ENCODE peak calls at places on chromosomes 5 and 9, in ten cellular contexts. Z is DMS153; G is activated naive CD8-positive, alpha-beta T cell treated with anti-CD3 and anti-CD28 coated beads, Interleukin-2, amount 50 U/mL, for 24 hours; V is epithelial cell of esophagus; X is stimulated activated naive CD4-positive, alpha-beta T cell; D is astrocyte of the spinal cord; M is mesothelial cell of epicardium; J is GM20000; O is HFF-Myc; Q is stimulated activated CD4-positive, alpha-beta T cell treated with anti-CD3 and anti-CD28 coated beads, Interleukin-15, amount 100 ng/mL, for 24 hours. C is an unnamed sample.

GRCh38 chr9:117494401-117495130 is 79.7 kb upstream of the ASTN2 start:
- DNase-seq in D (peak), V (no peak), X (no peak), J (no peak), Q (no peak), O (no peak), G (no peak), Z (no peak), M (no peak), C (peak)

GRCh38 chr9:83108208-83108607 is 45.3 kb upstream of the RASEF start:
- DNase-seq in G (no peak), Z (no peak), O (no peak), X (no peak), J (no peak), Q (no peak), V (no peak), D (no peak), M (no peak), C (no peak)

GRCh38 chr9:34123682-34124081 is 2.8 kb downstream of the DCAF12 start:
- DNase-seq in M (no peak), X (no peak), J (peak), D (no peak), Z (no peak), V (no peak), O (no peak), G (peak), Q (peak), C (no peak)

GRCh38 chr9:73869261-73869660 is 627.9 kb upstream of the RORB start:
- DNase-seq in Z (peak), D (peak), M (no peak), G (no peak), Q (peak), X (no peak), O (no peak), V (peak), J (peak), C (peak)

GRCh38 chr5:139821806-139822552 is 26.4 kb downstream of the PSD2 start:
- DNase-seq in X (no peak), V (no peak), D (no peak), O (no peak), Z (no peak), J (no peak), G (no peak), M (no peak), Q (no peak), C (no peak)

GRCh38 chr5:110651507-110651906 is 75.0 kb downstream of the TMEM232 start:
- DNase-seq in J (no peak), V (no peak), D (peak), M (no peak), Q (no peak), G (no peak), X (no peak), Z (no peak), O (no peak), C (no peak)

GRCh38 chr5:10680876-10681481 is 80.1 kb downstream of the DAP start:
- DNase-seq in X (no peak), Z (no peak), V (no peak), D (no peak), J (no peak), G (no peak), M (no peak), O (no peak), Q (no peak), C (no peak)

GRCh38 chr5:136374003-136374402 is 8.7 kb upstream of the TRPC7 start:
- DNase-seq in D (no peak), V (peak), Q (no peak), O (peak), G (no peak), Z (no peak), J (no peak), M (no peak), X (no peak), C (peak)

GRCh38 chr9:123999668-124000067 is 11.9 kb upstream of the LHX2 start:
- DNase-seq in Z (no peak), M (no peak), D (no peak), G (no peak), V (no peak), J (peak), X (no peak), O (no peak), Q (no peak), C (no peak)

GRCh38 chr9:77544491-77545000 is 103.6 kb downstream of the GNA14 start:
- DNase-seq in G (no peak), Q (no peak), J (no peak), D (peak), Z (no peak), M (no peak), O (no peak), X (no peak), V (no peak), C (no peak)

GRCh38 chr5:179212870-179213269 is 132.4 kb downstream of the ADAMTS2 start:
- DNase-seq in X (no peak), M (no peak), J (no peak), Q (no peak), Z (peak), O (no peak), V (no peak), D (no peak), G (no peak), C (no peak)

GRCh38 chr5:27474054-27474323 is 435.6 kb upstream of the CDH9 start:
- DNase-seq in Q (no peak), J (no peak), Z (no peak), V (no peak), D (no peak), X (no peak), O (no peak), M (no peak), G (no peak), C (no peak)

GRCh38 chr9:68904454-68904853 is 109.5 kb downstream of the PRKACG start:
- DNase-seq in O (no peak), J (no peak), Z (no peak), M (no peak), Q (no peak), D (no peak), X (no peak), V (no peak), G (no peak), C (no peak)

GRCh38 chr9:131624636-131625241 is 79.4 kb downstream of the PRRT1B start:
- DNase-seq in D (peak), O (no peak), V (no peak), Z (no peak), J (no peak), Q (no peak), G (no peak), M (no peak), X (no peak), C (no peak)

GRCh38 chr9:69584746-69585145 is 87.4 kb downstream of the APBA1 start:
- DNase-seq in G (no peak), M (no peak), Q (no peak), J (no peak), V (peak), D (no peak), O (no peak), Z (no peak), X (no peak), C (no peak)

GRCh38 chr9:123000371-123001068 is 32.9 kb upstream of the GPR21 start:
- DNase-seq in D (no peak), X (no peak), G (no peak), V (no peak), Z (no peak), J (no peak), Q (no peak), O (no peak), M (no peak), C (no peak)

GRCh38 chr9:134418986-134419683 is 92.9 kb downstream of the RXRA start:
- DNase-seq in V (no peak), Z (no peak), X (no peak), O (no peak), D (no peak), Q (no peak), J (no peak), G (no peak), M (no peak), C (no peak)

GRCh38 chr9:21802418-21803000 is at the start of gene MTAP:
- DNase-seq in Q (peak), J (peak), X (peak), Z (peak), G (peak), D (peak), O (peak), M (peak), V (peak), C (no peak)

GRCh38 chr5:94968507-94969095 is 316.3 kb downstream of the MCTP1 start:
- DNase-seq in O (peak), J (peak), D (peak), M (no peak), Z (peak), X (no peak), G (no peak), Q (peak), V (peak), C (peak)

GRCh38 chr9:77673912-77674791 is 26.0 kb upstream of the GNA14 start:
- DNase-seq in M (no peak), G (no peak), J (no peak), O (no peak), V (no peak), D (no peak), Z (no peak), Q (no peak), X (no peak), C (no peak)

GRCh38 chr9:34612788-34613390 is 992 bp upstream of the RPP25L start:
- DNase-seq in Z (peak), D (peak), M (peak), O (peak), V (peak), X (peak), J (peak), G (peak), Q (peak), C (peak)

GRCh38 chr5:152092580-152092979 is 167.9 kb upstream of the GLRA1 start:
- DNase-seq in Z (no peak), G (no peak), O (no peak), M (no peak), X (no peak), D (peak), J (no peak), Q (peak), V (peak), C (peak)

GRCh38 chr9:11366585-11367129 is 753.9 kb upstream of the PTPRD start:
- DNase-seq in D (no peak), V (no peak), J (no peak), X (no peak), Q (no peak), G (no peak), Z (no peak), M (no peak), O (no peak), C (no peak)

GRCh38 chr9:36656842-36657241 is 84.1 kb downstream of the MELK start:
- DNase-seq in G (no peak), J (no peak), D (no peak), X (no peak), Z (no peak), V (no peak), M (no peak), Q (no peak), O (no peak), C (no peak)

GRCh38 chr9:128716581-128717254 is 7.2 kb downstream of the ZDHHC12 start:
- DNase-seq in Z (no peak), V (no peak), O (no peak), G (no peak), J (no peak), X (no peak), M (no peak), Q (no peak), D (no peak), C (no peak)

GRCh38 chr5:139911425-139912120 is 116.0 kb downstream of the PSD2 start:
- DNase-seq in X (no peak), Q (no peak), Z (no peak), V (peak), J (no peak), M (peak), O (no peak), D (no peak), G (no peak), C (peak)

GRCh38 chr5:139749242-139749641 is 46.4 kb upstream of the PSD2 start:
- DNase-seq in O (no peak), D (peak), J (no peak), V (no peak), Q (peak), Z (no peak), M (no peak), G (no peak), X (no peak), C (peak)

GRCh38 chr9:131738838-131739191 is 1.1 kb downstream of the RAPGEF1 start:
- DNase-seq in V (no peak), Q (no peak), O (no peak), D (no peak), G (no peak), X (no peak), J (no peak), Z (no peak), M (no peak), C (peak)

GRCh38 chr5:174571662-174572397 is 152.6 kb upstream of the MSX2 start:
- DNase-seq in Z (no peak), M (peak), V (peak), J (no peak), G (no peak), D (peak), Q (no peak), O (peak), X (no peak), C (peak)

GRCh38 chr5:55324815-55325418 is 17.1 kb downstream of the MTREX start:
- DNase-seq in G (no peak), Z (no peak), O (no peak), V (peak), Q (no peak), X (no peak), D (peak), M (no peak), J (peak), C (peak)

GRCh38 chr5:59038169-59039002 is 455.5 kb downstream of the RAB3C start:
- DNase-seq in J (no peak), X (peak), Q (no peak), M (no peak), Z (no peak), V (no peak), G (peak), O (no peak), D (peak), C (no peak)

GRCh38 chr5:172707285-172708182 is 63.5 kb downstream of the DUSP1 start:
- DNase-seq in X (no peak), Z (peak), V (peak), O (peak), D (peak), J (no peak), M (no peak), G (no peak), Q (peak), C (peak)

GRCh38 chr5:145619806-145620205 is 215.3 kb downstream of the PRELID2 start:
- DNase-seq in V (no peak), O (no peak), Z (no peak), D (no peak), J (no peak), M (no peak), Q (no peak), X (no peak), G (no peak), C (no peak)

GRCh38 chr5:15539951-15540350 is 40.0 kb downstream of the FBXL7 start:
- DNase-seq in O (no peak), X (no peak), M (no peak), G (no peak), Q (no peak), D (no peak), J (no peak), V (no peak), Z (no peak), C (no peak)

GRCh38 chr5:143229426-143229895 is 174.0 kb downstream of the NR3C1 start:
- DNase-seq in J (no peak), Z (no peak), X (no peak), D (no peak), Q (peak), G (no peak), V (no peak), O (no peak), M (no peak), C (no peak)

GRCh38 chr9:98774746-98775145 is 21.6 kb downstream of the ANKS6 start:
- DNase-seq in J (no peak), Z (no peak), V (peak), Q (peak), D (no peak), X (no peak), G (peak), O (no peak), M (no peak), C (peak)

GRCh38 chr5:167916706-167917105 is 374.7 kb upstream of the WWC1 start:
- DNase-seq in X (no peak), V (no peak), Q (no peak), D (no peak), G (no peak), Z (no peak), M (no peak), J (no peak), O (no peak), C (no peak)

GRCh38 chr9:69865986-69866385 is 45.4 kb downstream of the CFAP95 start:
- DNase-seq in G (no peak), X (no peak), Q (no peak), J (no peak), O (no peak), V (no peak), D (no peak), Z (no peak), M (no peak), C (no peak)

GRCh38 chr9:109469646-109470358 is 28.3 kb downstream of the PTPN3 start:
- DNase-seq in O (peak), X (peak), G (peak), Q (peak), M (peak), V (peak), J (peak), D (peak), Z (no peak), C (peak)